ENCODE peak calls at places on chromosomes 4 and X, in four cellular contexts. One of them, this sample, is unnamed.
A peak's percentile ranks its signal among the peaks of the same experiment; 100 is the strongest.

GRCh38 chr4:7397206-7398103 is 37.3 kb downstream of the PSAPL1 start:
- DNase-seq in HepG2: no peak
- DNase-seq in K562: no peak
- DNase-seq in GM12878: no peak
- DNase-seq in this sample: no peak

GRCh38 chr4:185874516-185875230 is 62.7 kb upstream of the SORBS2 start:
- DNase-seq in HepG2: no peak
- DNase-seq in K562: no peak
- DNase-seq in GM12878: no peak
- DNase-seq in this sample: no peak

GRCh38 chrX:123846598-123847038 is 13.2 kb upstream of the XIAP start:
- DNase-seq in HepG2: no peak
- DNase-seq in K562: no peak
- DNase-seq in GM12878: no peak
- DNase-seq in this sample: no peak

GRCh38 chr4:38782452-38783108 is at the start of gene TLR10:
- DNase-seq in HepG2: peak; percentile 20
- DNase-seq in K562: peak; percentile 45
- DNase-seq in GM12878: peak; percentile 82
- DNase-seq in this sample: peak; percentile 27

GRCh38 chr4:126778348-126778747 is 854.4 kb upstream of the INTU start:
- DNase-seq in HepG2: no peak
- DNase-seq in K562: peak; percentile 35
- DNase-seq in GM12878: no peak
- DNase-seq in this sample: no peak

GRCh38 chr4:139921551-139922184 is 232.3 kb downstream of the MAML3 start:
- DNase-seq in HepG2: peak; percentile 48
- DNase-seq in K562: no peak
- DNase-seq in GM12878: no peak
- DNase-seq in this sample: no peak

GRCh38 chrX:29535212-29536162 is 679.9 kb upstream of the MAGEB2 start:
- DNase-seq in HepG2: no peak
- DNase-seq in K562: no peak
- DNase-seq in GM12878: no peak
- DNase-seq in this sample: no peak

GRCh38 chrX:70253377-70254062 is 6.5 kb downstream of the P2RY4 start:
- DNase-seq in HepG2: peak; percentile 1
- DNase-seq in K562: no peak
- DNase-seq in GM12878: no peak
- DNase-seq in this sample: no peak

GRCh38 chr4:26590639-26591038 is 6.8 kb downstream of the TBC1D19 start:
- DNase-seq in HepG2: no peak
- DNase-seq in K562: no peak
- DNase-seq in GM12878: no peak
- DNase-seq in this sample: no peak

GRCh38 chr4:172962564-172963353 is 205.9 kb upstream of the GALNT7 start:
- DNase-seq in HepG2: no peak
- DNase-seq in K562: no peak
- DNase-seq in GM12878: no peak
- DNase-seq in this sample: no peak

GRCh38 chr4:159504634-159505033 is 401.8 kb downstream of the RAPGEF2 start:
- DNase-seq in HepG2: no peak
- DNase-seq in K562: no peak
- DNase-seq in GM12878: no peak
- DNase-seq in this sample: no peak

GRCh38 chr4:169840554-169840953 is 82.8 kb upstream of the HPF1 start:
- DNase-seq in HepG2: no peak
- DNase-seq in K562: no peak
- DNase-seq in GM12878: no peak
- DNase-seq in this sample: no peak

GRCh38 chr4:57063518-57063917 is 46.7 kb downstream of the IGFBP7 start:
- DNase-seq in HepG2: no peak
- DNase-seq in K562: no peak
- DNase-seq in GM12878: no peak
- DNase-seq in this sample: no peak

GRCh38 chr4:150354214-150354796 is 227.6 kb upstream of the MAB21L2 start:
- DNase-seq in HepG2: no peak
- DNase-seq in K562: no peak
- DNase-seq in GM12878: no peak
- DNase-seq in this sample: no peak

GRCh38 chrX:103941201-103941975 is 21.0 kb upstream of the TMSB15B start:
- DNase-seq in HepG2: no peak
- DNase-seq in K562: peak; percentile 28
- DNase-seq in GM12878: no peak
- DNase-seq in this sample: no peak

GRCh38 chrX:18166068-18166467 is 54.6 kb downstream of the BEND2 start:
- DNase-seq in HepG2: no peak
- DNase-seq in K562: no peak
- DNase-seq in GM12878: no peak
- DNase-seq in this sample: no peak

GRCh38 chrX:18158963-18159362 is 61.7 kb downstream of the BEND2 start:
- DNase-seq in HepG2: no peak
- DNase-seq in K562: no peak
- DNase-seq in GM12878: no peak
- DNase-seq in this sample: no peak

GRCh38 chrX:18160369-18160768 is 60.3 kb downstream of the BEND2 start:
- DNase-seq in HepG2: no peak
- DNase-seq in K562: no peak
- DNase-seq in GM12878: no peak
- DNase-seq in this sample: no peak
- TF ChIP-seq TCF7 in HepG2: no peak
- TF ChIP-seq TCF7 in K562: no peak
- TF ChIP-seq TCF7 in GM12878: no peak
- TF ChIP-seq TCF7 in this sample: no peak

GRCh38 chr4:2936773-2937145 is 26.4 kb downstream of the NOP14 start:
- DNase-seq in HepG2: no peak
- DNase-seq in K562: no peak
- DNase-seq in GM12878: peak; percentile 53
- DNase-seq in this sample: no peak
- TF ChIP-seq ATF3 in HepG2: no peak
- TF ChIP-seq ATF3 in K562: no peak
- TF ChIP-seq ATF3 in GM12878: no peak
- TF ChIP-seq ATF3 in this sample: no peak

DNA sequence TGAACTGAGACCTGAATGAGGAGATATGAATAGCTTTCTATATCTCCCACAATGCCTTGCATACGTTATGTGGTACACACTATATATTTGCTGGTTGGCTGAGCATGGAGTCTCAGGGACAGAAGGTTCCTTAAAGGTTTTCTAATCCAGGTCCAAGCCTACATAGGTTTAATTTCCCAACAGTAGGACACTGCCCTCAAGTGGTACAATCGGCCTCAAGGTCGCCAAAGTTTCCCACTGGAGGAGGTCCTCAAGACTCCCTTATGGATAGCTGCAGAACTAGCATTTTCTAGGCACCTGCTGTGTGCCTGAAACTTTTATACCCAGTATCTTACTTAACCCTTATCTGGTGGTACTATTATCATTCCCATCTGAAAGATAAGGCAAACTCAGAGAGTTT is 21.0 kb upstream of the EFNB1 start:
- DNase-seq in HepG2: no peak
- DNase-seq in K562: peak; percentile 31
- DNase-seq in GM12878: no peak
- DNase-seq in this sample: peak; percentile 25
- TF ChIP-seq TCF7 in HepG2: no peak
- TF ChIP-seq TCF7 in K562: no peak
- TF ChIP-seq TCF7 in GM12878: no peak
- TF ChIP-seq TCF7 in this sample: no peak

GRCh38 chr4:163273203-163273602 is 59.2 kb downstream of the NPY1R start:
- DNase-seq in HepG2: no peak
- DNase-seq in K562: no peak
- DNase-seq in GM12878: no peak
- DNase-seq in this sample: no peak
- TF ChIP-seq ATF3 in HepG2: no peak
- TF ChIP-seq ATF3 in K562: no peak
- TF ChIP-seq ATF3 in GM12878: no peak
- TF ChIP-seq ATF3 in this sample: no peak

DNA sequence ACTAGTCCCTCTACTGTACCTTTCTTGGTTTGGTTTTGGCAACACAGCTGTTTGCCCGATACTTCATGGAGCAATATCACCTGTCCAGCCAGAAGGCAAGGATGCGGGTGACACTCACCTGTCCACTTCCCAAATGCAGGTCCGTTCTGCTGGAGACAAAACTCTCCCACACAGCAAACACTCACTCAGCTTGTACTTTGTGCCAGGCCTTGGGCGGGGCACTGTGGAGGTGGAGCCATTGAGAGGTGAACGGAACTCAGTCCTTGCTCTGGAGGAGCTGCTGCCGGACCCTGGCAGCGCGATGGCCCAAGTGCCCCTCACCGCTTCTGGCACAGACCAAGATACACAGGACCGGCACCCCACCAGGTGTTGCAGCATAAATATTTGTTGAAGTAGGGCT is 15.3 kb upstream of the HMGB3 start:
- DNase-seq in HepG2: peak; percentile 4
- DNase-seq in K562: no peak
- DNase-seq in GM12878: no peak
- DNase-seq in this sample: no peak
- TF ChIP-seq TCF7 in HepG2: no peak
- TF ChIP-seq TCF7 in K562: no peak
- TF ChIP-seq TCF7 in GM12878: no peak
- TF ChIP-seq TCF7 in this sample: no peak

GRCh38 chr4:24471623-24472510 is 112.5 kb downstream of the DHX15 start:
- DNase-seq in HepG2: no peak
- DNase-seq in K562: no peak
- DNase-seq in GM12878: no peak
- DNase-seq in this sample: peak; percentile 59

GRCh38 chr4:24470681-24471622 is 113.4 kb downstream of the DHX15 start:
- DNase-seq in HepG2: no peak
- DNase-seq in K562: no peak
- DNase-seq in GM12878: no peak
- DNase-seq in this sample: peak; percentile 27

GRCh38 chr4:24475756-24476155 is 108.6 kb downstream of the DHX15 start:
- DNase-seq in HepG2: no peak
- DNase-seq in K562: no peak
- DNase-seq in GM12878: no peak
- DNase-seq in this sample: no peak

GRCh38 chr4:24472514-24473308 is 111.6 kb downstream of the DHX15 start:
- DNase-seq in HepG2: peak; percentile 50
- DNase-seq in K562: peak; percentile 78
- DNase-seq in GM12878: no peak
- DNase-seq in this sample: peak; percentile 86

DNA sequence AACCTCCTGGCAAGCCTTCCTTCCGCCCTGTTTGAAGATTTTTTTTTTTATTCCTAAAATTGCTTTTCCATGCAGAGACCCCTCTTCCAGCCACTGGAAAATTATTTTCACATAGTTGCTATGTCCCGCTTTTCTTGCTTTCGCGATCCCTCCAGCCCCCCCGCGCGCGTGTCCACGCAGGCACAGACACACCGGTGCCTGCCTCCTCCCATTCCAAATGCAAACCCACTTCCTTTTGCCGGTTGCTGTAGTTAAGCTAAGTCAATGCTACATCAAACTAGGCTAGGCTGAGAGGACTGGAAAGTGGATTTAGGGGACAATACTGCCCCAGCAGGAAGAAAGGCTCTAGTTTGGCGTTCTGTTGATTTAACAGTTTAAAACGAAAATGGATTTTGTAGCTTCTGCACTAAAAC is 111.0 kb downstream of the DHX15 start:
- DNase-seq in HepG2: no peak
- DNase-seq in K562: peak; percentile 25
- DNase-seq in GM12878: no peak
- DNase-seq in this sample: no peak
- TF ChIP-seq ATF3 in HepG2: no peak
- TF ChIP-seq ATF3 in K562: no peak
- TF ChIP-seq ATF3 in GM12878: no peak
- TF ChIP-seq ATF3 in this sample: no peak